ENCODE peak calls at places on chromosomes 12 and 14, in five cellular contexts. N, U, L, W and P are unnamed samples.
A peak's percentile ranks its signal among the peaks of the same experiment; 100 is the strongest.

GRCh38 chr12:89350661-89351488 is 1.4 kb downstream of the DUSP6 start:
- DNase-seq in N (peak; percentile 40), U (peak; percentile 49), L (no peak), W (peak; percentile 33), P (no peak)

GRCh38 chr12:63226792-63227463 is 75.9 kb upstream of the AVPR1A start:
- DNase-seq in N (no peak), U (no peak), L (no peak), W (no peak), P (no peak)

GRCh38 chr12:122402264-122402663 is 20.2 kb downstream of the CLIP1 start:
- DNase-seq in N (no peak), U (no peak), L (no peak), W (no peak), P (no peak)

GRCh38 chr12:88725592-88726143 is 145.4 kb upstream of the KITLG start:
- DNase-seq in N (no peak), U (no peak), L (no peak), W (no peak), P (no peak)

GRCh38 chr12:7501031-7501585 is 2.5 kb downstream of the CD163 start:
- DNase-seq in N (no peak), U (no peak), L (no peak), W (no peak), P (no peak)

GRCh38 chr14:100473249-100473648 is 114.0 kb downstream of the BEGAIN start:
- DNase-seq in N (no peak), U (no peak), L (no peak), W (no peak), P (no peak)

GRCh38 chr14:71720978-71721624 is 211.1 kb upstream of the RGS6 start:
- DNase-seq in N (no peak), U (peak; percentile 49), L (no peak), W (peak; percentile 14), P (no peak)

GRCh38 chr14:93538411-93538810 is 107.7 kb downstream of the UNC79 start:
- DNase-seq in N (no peak), U (peak; percentile 7), L (no peak), W (no peak), P (no peak)

GRCh38 chr12:131672311-131672940 is 38.5 kb upstream of the SFSWAP start:
- DNase-seq in N (no peak), U (no peak), L (no peak), W (no peak), P (no peak)

GRCh38 chr14:100539766-100540140 is 47.5 kb downstream of the BEGAIN start:
- DNase-seq in N (no peak), U (no peak), L (no peak), W (no peak), P (no peak)

GRCh38 chr12:120719496-120720233 is 6.0 kb upstream of the ACADS start:
- DNase-seq in N (no peak), U (no peak), L (no peak), W (no peak), P (no peak)

GRCh38 chr12:121989266-121989950 is 32.3 kb upstream of the BCL7A start:
- DNase-seq in N (no peak), U (no peak), L (no peak), W (no peak), P (no peak)

GRCh38 chr14:21302013-21302857 is 22.4 kb downstream of the RPGRIP1 start:
- DNase-seq in N (no peak), U (no peak), L (no peak), W (no peak), P (no peak)

GRCh38 chr14:22796087-22796707 is 19.0 kb downstream of the SLC7A7 start:
- DNase-seq in N (no peak), U (no peak), L (no peak), W (no peak), P (no peak)

GRCh38 chr12:94762259-94762942 is 112.0 kb upstream of the TMCC3 start:
- DNase-seq in N (no peak), U (no peak), L (no peak), W (no peak), P (no peak)

GRCh38 chr14:73231874-73232851 is 5.1 kb upstream of the PAPLN start:
- DNase-seq in N (no peak), U (no peak), L (no peak), W (no peak), P (no peak)

GRCh38 chr12:116497051-116497529 is 62.1 kb upstream of the MAP1LC3B2 start:
- DNase-seq in N (no peak), U (no peak), L (no peak), W (peak; percentile 10), P (no peak)

GRCh38 chr14:91396959-91397815 is 20.4 kb downstream of the CCDC88C start:
- DNase-seq in N (peak; percentile 72), U (peak; percentile 90), L (no peak), W (peak; percentile 88), P (peak; percentile 68)

GRCh38 chr12:121344506-121344905 is 7.7 kb downstream of the ANAPC5 start:
- DNase-seq in N (no peak), U (no peak), L (no peak), W (no peak), P (no peak)

GRCh38 chr12:64083285-64084210 is 138.5 kb downstream of the KICS2 start:
- DNase-seq in N (no peak), U (no peak), L (peak; percentile 85), W (peak; percentile 84), P (no peak)

GRCh38 chr14:103199141-103199540 is 75.9 kb downstream of the TNFAIP2 start:
- DNase-seq in N (no peak), U (no peak), L (peak; percentile 73), W (no peak), P (no peak)

GRCh38 chr12:58596381-58596780 is 323.9 kb downstream of the LRIG3 start:
- DNase-seq in N (no peak), U (no peak), L (no peak), W (no peak), P (no peak)

GRCh38 chr12:51371295-51371953 is 19.8 kb downstream of the GALNT6 start:
- DNase-seq in N (no peak), U (no peak), L (peak; percentile 78), W (peak; percentile 15), P (no peak)

GRCh38 chr12:40157307-40157706 is 51.4 kb upstream of the SLC2A13 start:
- DNase-seq in N (no peak), U (no peak), L (no peak), W (no peak), P (no peak)

GRCh38 chr14:72518809-72519377 is 375.0 kb downstream of the DPF3 start:
- DNase-seq in N (peak; percentile 40), U (peak; percentile 67), L (peak; percentile 36), W (no peak), P (no peak)

GRCh38 chr14:92040431-92041040 is 677 bp upstream of the TRIP11 start:
- DNase-seq in N (no peak), U (peak; percentile 24), L (no peak), W (peak; percentile 37), P (no peak)

GRCh38 chr12:96073346-96074336 is 38.3 kb upstream of the LTA4H start:
- DNase-seq in N (no peak), U (no peak), L (no peak), W (no peak), P (no peak)

GRCh38 chr12:121334513-121335343 is 17.5 kb downstream of the ANAPC5 start:
- DNase-seq in N (peak; percentile 57), U (peak; percentile 19), L (no peak), W (no peak), P (no peak)

GRCh38 chr14:55446127-55446736 is 5.8 kb upstream of the TBPL2 start:
- DNase-seq in N (peak; percentile 38), U (peak; percentile 64), L (peak; percentile 70), W (peak; percentile 60), P (peak; percentile 61)

GRCh38 chr12:122538496-122538895 is 11.4 kb downstream of the KNTC1 start:
- DNase-seq in N (no peak), U (no peak), L (no peak), W (no peak), P (no peak)

GRCh38 chr12:77742631-77743030 is 88.1 kb upstream of the NAV3 start:
- DNase-seq in N (no peak), U (no peak), L (no peak), W (no peak), P (no peak)
- H3K27ac ChIP-seq in N (no peak overlapping the region), U (no peak overlapping the region), L (no peak overlapping the region), W (no peak overlapping the region), P (no peak overlapping the region)

GRCh38 chr12:56078931-56079728 is 835 bp upstream of the ERBB3 start:
- DNase-seq in N (peak; percentile 45), U (peak; percentile 55), L (peak; percentile 90), W (peak; percentile 94), P (peak; percentile 40)

GRCh38 chr12:56080556-56081138 is 682 bp downstream of the ERBB3 start:
- DNase-seq in N (no peak), U (no peak), L (no peak), W (peak; percentile 81), P (no peak)

GRCh38 chr12:56079729-56080555 is at the start of gene ERBB3:
- DNase-seq in N (peak; percentile 41), U (peak; percentile 69), L (peak; percentile 78), W (peak; percentile 90), P (peak; percentile 52)

GRCh38 chr12:56081393-56082347 is 1.7 kb downstream of the ERBB3 start:
- DNase-seq in N (no peak), U (no peak), L (no peak), W (peak; percentile 85), P (no peak)

DNA sequence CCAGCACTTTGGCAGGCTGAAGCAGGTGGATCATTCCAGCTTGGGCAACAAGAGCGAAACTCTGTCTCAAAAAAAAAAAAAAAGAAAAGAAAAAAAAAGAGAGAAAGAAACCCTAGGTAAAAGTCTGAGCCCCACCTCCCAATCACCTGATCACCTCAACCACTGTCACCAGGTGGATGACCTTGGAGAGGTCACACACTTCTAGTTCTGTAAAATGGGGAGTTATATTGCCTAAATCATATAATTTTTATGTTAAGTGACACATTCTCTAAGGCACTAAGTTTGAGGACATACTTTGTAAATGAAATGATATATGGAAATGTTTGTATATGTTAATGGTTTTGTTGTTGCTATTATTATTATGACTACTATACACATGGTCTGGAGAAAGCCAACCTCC is 1.5 kb upstream of the ERBB3 start:
- DNase-seq in N (no peak), U (no peak), L (no peak), W (no peak), P (no peak)
- H3K4me3 ChIP-seq in N (no peak overlapping the region), U (no peak overlapping the region), L (no peak overlapping the region), W (no peak overlapping the region), P (no peak overlapping the region)

GRCh38 chr12:105470102-105470501 is 139.6 kb downstream of the C12orf75 start:
- DNase-seq in N (no peak), U (no peak), L (no peak), W (no peak), P (no peak)

GRCh38 chr12:105468464-105468863 is 138.0 kb downstream of the C12orf75 start:
- DNase-seq in N (no peak), U (no peak), L (no peak), W (no peak), P (no peak)

GRCh38 chr12:105467710-105468366 is 137.3 kb downstream of the C12orf75 start:
- DNase-seq in N (no peak), U (no peak), L (no peak), W (no peak), P (no peak)

GRCh38 chr12:105469701-105470100 is 139.2 kb downstream of the C12orf75 start:
- DNase-seq in N (no peak), U (no peak), L (no peak), W (no peak), P (no peak)

GRCh38 chr12:105469182-105469581 is 138.7 kb downstream of the C12orf75 start:
- DNase-seq in N (no peak), U (no peak), L (no peak), W (no peak), P (no peak)
- H3K27ac ChIP-seq in N (no peak overlapping the region), U (no peak overlapping the region), L (peak overlapping the region; percentile 13), W (no peak overlapping the region), P (no peak overlapping the region)

GRCh38 chr12:32084017-32084688 is 22.5 kb upstream of the BICD1 start:
- DNase-seq in N (no peak), U (no peak), L (no peak), W (no peak), P (no peak)
- H3K4me3 ChIP-seq in N (no peak overlapping the region), U (no peak overlapping the region), L (no peak overlapping the region), W (no peak overlapping the region), P (no peak overlapping the region)

GRCh38 chr12:105252901-105253300 is 16.9 kb upstream of the APPL2 start:
- DNase-seq in N (no peak), U (no peak), L (no peak), W (no peak), P (no peak)
- H3K27ac ChIP-seq in N (no peak overlapping the region), U (no peak overlapping the region), L (no peak overlapping the region), W (no peak overlapping the region), P (no peak overlapping the region)